ENCODE peak calls at places on chromosomes 7 and 10, in ten cellular contexts. One of them, this sample, is unnamed.

GRCh38 chr10:28087675-28088351 is 88.9 kb upstream of the ODAD2 start:
- DNase-seq in cardiac muscle cell: peak; percentile 85
- DNase-seq in tibial artery: no peak
- DNase-seq in T-cell: no peak
- DNase-seq in head of caudate nucleus: no peak
- DNase-seq in mesothelial cell of epicardium: no peak
- DNase-seq in activated naive CD8-positive, alpha-beta T cell treated with anti-CD3 and anti-CD28 coated beads, Interleukin-2, amount 10 ng/mL, durations not matched to agents 7 days and 5 days: no peak
- DNase-seq in naive thymus-derived CD8-positive, alpha-beta T cell: no peak
- DNase-seq in upper lobe of right lung: no peak
- DNase-seq in activated B cell treated with CpG ODN at 0.5 μM for 24 hours: no peak
- DNase-seq in this sample: no peak

GRCh38 chr7:117074378-117074777 is 121.1 kb downstream of the ST7 start:
- DNase-seq in T-cell: no peak
- DNase-seq in tibial artery: no peak
- DNase-seq in cardiac muscle cell: no peak
- DNase-seq in mesothelial cell of epicardium: no peak
- DNase-seq in head of caudate nucleus: no peak
- DNase-seq in activated naive CD8-positive, alpha-beta T cell treated with anti-CD3 and anti-CD28 coated beads, Interleukin-2, amount 10 ng/mL, durations not matched to agents 7 days and 5 days: no peak
- DNase-seq in upper lobe of right lung: no peak
- DNase-seq in naive thymus-derived CD8-positive, alpha-beta T cell: no peak
- DNase-seq in activated B cell treated with CpG ODN at 0.5 μM for 24 hours: no peak
- DNase-seq in this sample: no peak

GRCh38 chr7:65731562-65732035 is 141.3 kb upstream of the VKORC1L1 start:
- DNase-seq in head of caudate nucleus: peak; percentile 13
- DNase-seq in naive thymus-derived CD8-positive, alpha-beta T cell: no peak
- DNase-seq in mesothelial cell of epicardium: no peak
- DNase-seq in tibial artery: no peak
- DNase-seq in T-cell: no peak
- DNase-seq in activated B cell treated with CpG ODN at 0.5 μM for 24 hours: no peak
- DNase-seq in activated naive CD8-positive, alpha-beta T cell treated with anti-CD3 and anti-CD28 coated beads, Interleukin-2, amount 10 ng/mL, durations not matched to agents 7 days and 5 days: peak; percentile 44
- DNase-seq in upper lobe of right lung: peak; percentile 77
- DNase-seq in cardiac muscle cell: peak; percentile 38
- DNase-seq in this sample: peak; percentile 15

GRCh38 chr10:107689318-107689717 is 524.8 kb upstream of the SORCS1 start:
- DNase-seq in activated B cell treated with CpG ODN at 0.5 μM for 24 hours: no peak
- DNase-seq in cardiac muscle cell: no peak
- DNase-seq in head of caudate nucleus: no peak
- DNase-seq in activated naive CD8-positive, alpha-beta T cell treated with anti-CD3 and anti-CD28 coated beads, Interleukin-2, amount 10 ng/mL, durations not matched to agents 7 days and 5 days: no peak
- DNase-seq in upper lobe of right lung: no peak
- DNase-seq in T-cell: no peak
- DNase-seq in mesothelial cell of epicardium: no peak
- DNase-seq in tibial artery: no peak
- DNase-seq in naive thymus-derived CD8-positive, alpha-beta T cell: no peak
- DNase-seq in this sample: no peak

GRCh38 chr10:108970016-108970415 is 953.3 kb downstream of the XPNPEP1 start:
- DNase-seq in T-cell: no peak
- DNase-seq in cardiac muscle cell: peak; percentile 2
- DNase-seq in activated B cell treated with CpG ODN at 0.5 μM for 24 hours: no peak
- DNase-seq in naive thymus-derived CD8-positive, alpha-beta T cell: no peak
- DNase-seq in upper lobe of right lung: no peak
- DNase-seq in mesothelial cell of epicardium: peak; percentile 22
- DNase-seq in tibial artery: no peak
- DNase-seq in head of caudate nucleus: no peak
- DNase-seq in activated naive CD8-positive, alpha-beta T cell treated with anti-CD3 and anti-CD28 coated beads, Interleukin-2, amount 10 ng/mL, durations not matched to agents 7 days and 5 days: no peak
- DNase-seq in this sample: no peak

GRCh38 chr7:268991-269390 is 21.0 kb upstream of the FOXL3 start:
- DNase-seq in tibial artery: no peak
- DNase-seq in cardiac muscle cell: no peak
- DNase-seq in head of caudate nucleus: no peak
- DNase-seq in upper lobe of right lung: no peak
- DNase-seq in naive thymus-derived CD8-positive, alpha-beta T cell: no peak
- DNase-seq in activated naive CD8-positive, alpha-beta T cell treated with anti-CD3 and anti-CD28 coated beads, Interleukin-2, amount 10 ng/mL, durations not matched to agents 7 days and 5 days: no peak
- DNase-seq in activated B cell treated with CpG ODN at 0.5 μM for 24 hours: no peak
- DNase-seq in mesothelial cell of epicardium: peak; percentile 9
- DNase-seq in T-cell: no peak
- DNase-seq in this sample: no peak

GRCh38 chr7:5477126-5477525 is 53.5 kb upstream of the TNRC18 start:
- DNase-seq in T-cell: no peak
- DNase-seq in activated B cell treated with CpG ODN at 0.5 μM for 24 hours: no peak
- DNase-seq in upper lobe of right lung: no peak
- DNase-seq in naive thymus-derived CD8-positive, alpha-beta T cell: no peak
- DNase-seq in head of caudate nucleus: no peak
- DNase-seq in mesothelial cell of epicardium: no peak
- DNase-seq in activated naive CD8-positive, alpha-beta T cell treated with anti-CD3 and anti-CD28 coated beads, Interleukin-2, amount 10 ng/mL, durations not matched to agents 7 days and 5 days: no peak
- DNase-seq in tibial artery: no peak
- DNase-seq in cardiac muscle cell: no peak
- DNase-seq in this sample: no peak

GRCh38 chr10:100567249-100567648 is 31.5 kb downstream of the HIF1AN start:
- DNase-seq in T-cell: no peak
- DNase-seq in upper lobe of right lung: no peak
- DNase-seq in activated B cell treated with CpG ODN at 0.5 μM for 24 hours: no peak
- DNase-seq in cardiac muscle cell: no peak
- DNase-seq in head of caudate nucleus: no peak
- DNase-seq in tibial artery: no peak
- DNase-seq in mesothelial cell of epicardium: no peak
- DNase-seq in naive thymus-derived CD8-positive, alpha-beta T cell: no peak
- DNase-seq in activated naive CD8-positive, alpha-beta T cell treated with anti-CD3 and anti-CD28 coated beads, Interleukin-2, amount 10 ng/mL, durations not matched to agents 7 days and 5 days: no peak
- DNase-seq in this sample: no peak

GRCh38 chr7:44921607-44922350 is 36.4 kb upstream of the PURB start:
- DNase-seq in tibial artery: peak; percentile 94
- DNase-seq in upper lobe of right lung: peak; percentile 96
- DNase-seq in mesothelial cell of epicardium: peak; percentile 61
- DNase-seq in cardiac muscle cell: peak; percentile 81
- DNase-seq in head of caudate nucleus: peak; percentile 95
- DNase-seq in activated B cell treated with CpG ODN at 0.5 μM for 24 hours: peak; percentile 89
- DNase-seq in T-cell: peak; percentile 93
- DNase-seq in naive thymus-derived CD8-positive, alpha-beta T cell: peak; percentile 89
- DNase-seq in activated naive CD8-positive, alpha-beta T cell treated with anti-CD3 and anti-CD28 coated beads, Interleukin-2, amount 10 ng/mL, durations not matched to agents 7 days and 5 days: peak; percentile 97
- DNase-seq in this sample: peak; percentile 82

GRCh38 chr7:24381919-24382505 is 98.0 kb downstream of the NPY start:
- DNase-seq in tibial artery: no peak
- DNase-seq in naive thymus-derived CD8-positive, alpha-beta T cell: no peak
- DNase-seq in cardiac muscle cell: peak; percentile 30
- DNase-seq in activated B cell treated with CpG ODN at 0.5 μM for 24 hours: no peak
- DNase-seq in head of caudate nucleus: no peak
- DNase-seq in activated naive CD8-positive, alpha-beta T cell treated with anti-CD3 and anti-CD28 coated beads, Interleukin-2, amount 10 ng/mL, durations not matched to agents 7 days and 5 days: no peak
- DNase-seq in mesothelial cell of epicardium: no peak
- DNase-seq in upper lobe of right lung: no peak
- DNase-seq in T-cell: no peak
- DNase-seq in this sample: peak; percentile 43

GRCh38 chr7:21902240-21902639 is 43.5 kb downstream of the CDCA7L start:
- DNase-seq in head of caudate nucleus: no peak
- DNase-seq in mesothelial cell of epicardium: no peak
- DNase-seq in cardiac muscle cell: peak; percentile 37
- DNase-seq in activated B cell treated with CpG ODN at 0.5 μM for 24 hours: no peak
- DNase-seq in upper lobe of right lung: no peak
- DNase-seq in T-cell: no peak
- DNase-seq in activated naive CD8-positive, alpha-beta T cell treated with anti-CD3 and anti-CD28 coated beads, Interleukin-2, amount 10 ng/mL, durations not matched to agents 7 days and 5 days: no peak
- DNase-seq in naive thymus-derived CD8-positive, alpha-beta T cell: no peak
- DNase-seq in tibial artery: no peak
- DNase-seq in this sample: no peak

GRCh38 chr7:6604458-6604857 is 11.0 kb upstream of the ZNF853 start:
- DNase-seq in upper lobe of right lung: no peak
- DNase-seq in T-cell: no peak
- DNase-seq in cardiac muscle cell: no peak
- DNase-seq in activated B cell treated with CpG ODN at 0.5 μM for 24 hours: no peak
- DNase-seq in naive thymus-derived CD8-positive, alpha-beta T cell: no peak
- DNase-seq in activated naive CD8-positive, alpha-beta T cell treated with anti-CD3 and anti-CD28 coated beads, Interleukin-2, amount 10 ng/mL, durations not matched to agents 7 days and 5 days: no peak
- DNase-seq in mesothelial cell of epicardium: no peak
- DNase-seq in tibial artery: no peak
- DNase-seq in head of caudate nucleus: no peak
- DNase-seq in this sample: no peak

GRCh38 chr7:151665363-151665762 is 145.7 kb upstream of the RHEB start:
- DNase-seq in T-cell: no peak
- DNase-seq in upper lobe of right lung: no peak
- DNase-seq in tibial artery: peak; percentile 81
- DNase-seq in activated naive CD8-positive, alpha-beta T cell treated with anti-CD3 and anti-CD28 coated beads, Interleukin-2, amount 10 ng/mL, durations not matched to agents 7 days and 5 days: no peak
- DNase-seq in mesothelial cell of epicardium: no peak
- DNase-seq in naive thymus-derived CD8-positive, alpha-beta T cell: no peak
- DNase-seq in head of caudate nucleus: peak; percentile 50
- DNase-seq in cardiac muscle cell: peak; percentile 97
- DNase-seq in activated B cell treated with CpG ODN at 0.5 μM for 24 hours: no peak
- DNase-seq in this sample: no peak

GRCh38 chr7:33109758-33110238 is 594 bp upstream of the RP9 start:
- DNase-seq in upper lobe of right lung: no peak
- DNase-seq in head of caudate nucleus: peak; percentile 33
- DNase-seq in mesothelial cell of epicardium: no peak
- DNase-seq in naive thymus-derived CD8-positive, alpha-beta T cell: no peak
- DNase-seq in activated B cell treated with CpG ODN at 0.5 μM for 24 hours: no peak
- DNase-seq in tibial artery: no peak
- DNase-seq in T-cell: no peak
- DNase-seq in cardiac muscle cell: peak; percentile 12
- DNase-seq in activated naive CD8-positive, alpha-beta T cell treated with anti-CD3 and anti-CD28 coated beads, Interleukin-2, amount 10 ng/mL, durations not matched to agents 7 days and 5 days: no peak
- DNase-seq in this sample: peak; percentile 56

GRCh38 chr7:157357129-157358040 is 20.6 kb downstream of the DNAJB6 start:
- DNase-seq in naive thymus-derived CD8-positive, alpha-beta T cell: no peak
- DNase-seq in mesothelial cell of epicardium: no peak
- DNase-seq in upper lobe of right lung: no peak
- DNase-seq in head of caudate nucleus: no peak
- DNase-seq in T-cell: no peak
- DNase-seq in cardiac muscle cell: no peak
- DNase-seq in activated B cell treated with CpG ODN at 0.5 μM for 24 hours: no peak
- DNase-seq in activated naive CD8-positive, alpha-beta T cell treated with anti-CD3 and anti-CD28 coated beads, Interleukin-2, amount 10 ng/mL, durations not matched to agents 7 days and 5 days: no peak
- DNase-seq in tibial artery: no peak
- DNase-seq in this sample: no peak

GRCh38 chr7:135189961-135190360 is 19.5 kb upstream of the CYREN start:
- DNase-seq in mesothelial cell of epicardium: no peak
- DNase-seq in tibial artery: no peak
- DNase-seq in head of caudate nucleus: no peak
- DNase-seq in naive thymus-derived CD8-positive, alpha-beta T cell: no peak
- DNase-seq in T-cell: no peak
- DNase-seq in activated naive CD8-positive, alpha-beta T cell treated with anti-CD3 and anti-CD28 coated beads, Interleukin-2, amount 10 ng/mL, durations not matched to agents 7 days and 5 days: no peak
- DNase-seq in upper lobe of right lung: no peak
- DNase-seq in cardiac muscle cell: no peak
- DNase-seq in activated B cell treated with CpG ODN at 0.5 μM for 24 hours: no peak
- DNase-seq in this sample: no peak

GRCh38 chr7:128882134-128882533 is 19.5 kb downstream of the ATP6V1F start:
- DNase-seq in head of caudate nucleus: no peak
- DNase-seq in mesothelial cell of epicardium: no peak
- DNase-seq in cardiac muscle cell: no peak
- DNase-seq in activated naive CD8-positive, alpha-beta T cell treated with anti-CD3 and anti-CD28 coated beads, Interleukin-2, amount 10 ng/mL, durations not matched to agents 7 days and 5 days: no peak
- DNase-seq in naive thymus-derived CD8-positive, alpha-beta T cell: no peak
- DNase-seq in tibial artery: no peak
- DNase-seq in activated B cell treated with CpG ODN at 0.5 μM for 24 hours: no peak
- DNase-seq in upper lobe of right lung: peak; percentile 21
- DNase-seq in T-cell: no peak
- DNase-seq in this sample: no peak

GRCh38 chr7:136687693-136688322 is 180.6 kb upstream of the CHRM2 start:
- DNase-seq in activated B cell treated with CpG ODN at 0.5 μM for 24 hours: no peak
- DNase-seq in head of caudate nucleus: peak; percentile 32
- DNase-seq in activated naive CD8-positive, alpha-beta T cell treated with anti-CD3 and anti-CD28 coated beads, Interleukin-2, amount 10 ng/mL, durations not matched to agents 7 days and 5 days: no peak
- DNase-seq in naive thymus-derived CD8-positive, alpha-beta T cell: no peak
- DNase-seq in upper lobe of right lung: no peak
- DNase-seq in cardiac muscle cell: peak; percentile 47
- DNase-seq in T-cell: no peak
- DNase-seq in tibial artery: no peak
- DNase-seq in mesothelial cell of epicardium: no peak
- DNase-seq in this sample: peak; percentile 76

GRCh38 chr10:62617702-62618451 is 186.6 kb upstream of the ADO start:
- DNase-seq in activated naive CD8-positive, alpha-beta T cell treated with anti-CD3 and anti-CD28 coated beads, Interleukin-2, amount 10 ng/mL, durations not matched to agents 7 days and 5 days: no peak
- DNase-seq in mesothelial cell of epicardium: no peak
- DNase-seq in activated B cell treated with CpG ODN at 0.5 μM for 24 hours: no peak
- DNase-seq in naive thymus-derived CD8-positive, alpha-beta T cell: no peak
- DNase-seq in tibial artery: no peak
- DNase-seq in T-cell: no peak
- DNase-seq in cardiac muscle cell: no peak
- DNase-seq in upper lobe of right lung: no peak
- DNase-seq in head of caudate nucleus: no peak
- DNase-seq in this sample: no peak

GRCh38 chr10:119316729-119317097 is 109.3 kb downstream of the GRK5 start:
- DNase-seq in head of caudate nucleus: no peak
- DNase-seq in mesothelial cell of epicardium: no peak
- DNase-seq in cardiac muscle cell: peak; percentile 67
- DNase-seq in activated B cell treated with CpG ODN at 0.5 μM for 24 hours: no peak
- DNase-seq in upper lobe of right lung: no peak
- DNase-seq in T-cell: no peak
- DNase-seq in naive thymus-derived CD8-positive, alpha-beta T cell: no peak
- DNase-seq in activated naive CD8-positive, alpha-beta T cell treated with anti-CD3 and anti-CD28 coated beads, Interleukin-2, amount 10 ng/mL, durations not matched to agents 7 days and 5 days: no peak
- DNase-seq in tibial artery: no peak
- DNase-seq in this sample: no peak

GRCh38 chr7:154186811-154187210 is 134.6 kb downstream of the DPP6 start:
- DNase-seq in head of caudate nucleus: no peak
- DNase-seq in mesothelial cell of epicardium: no peak
- DNase-seq in upper lobe of right lung: no peak
- DNase-seq in activated B cell treated with CpG ODN at 0.5 μM for 24 hours: no peak
- DNase-seq in activated naive CD8-positive, alpha-beta T cell treated with anti-CD3 and anti-CD28 coated beads, Interleukin-2, amount 10 ng/mL, durations not matched to agents 7 days and 5 days: no peak
- DNase-seq in tibial artery: no peak
- DNase-seq in cardiac muscle cell: no peak
- DNase-seq in T-cell: no peak
- DNase-seq in naive thymus-derived CD8-positive, alpha-beta T cell: no peak
- DNase-seq in this sample: no peak

GRCh38 chr7:141533149-141533949 is 17.9 kb upstream of the AGK start:
- DNase-seq in mesothelial cell of epicardium: peak; percentile 45
- DNase-seq in head of caudate nucleus: peak; percentile 84
- DNase-seq in activated naive CD8-positive, alpha-beta T cell treated with anti-CD3 and anti-CD28 coated beads, Interleukin-2, amount 10 ng/mL, durations not matched to agents 7 days and 5 days: peak; percentile 62
- DNase-seq in naive thymus-derived CD8-positive, alpha-beta T cell: peak; percentile 45
- DNase-seq in cardiac muscle cell: peak; percentile 88
- DNase-seq in T-cell: peak; percentile 56
- DNase-seq in activated B cell treated with CpG ODN at 0.5 μM for 24 hours: peak; percentile 29
- DNase-seq in tibial artery: peak; percentile 65
- DNase-seq in upper lobe of right lung: peak; percentile 66
- DNase-seq in this sample: peak; percentile 89

GRCh38 chr10:45370202-45370955 is 3.6 kb upstream of the ALOX5 start:
- DNase-seq in activated B cell treated with CpG ODN at 0.5 μM for 24 hours: no peak
- DNase-seq in head of caudate nucleus: no peak
- DNase-seq in naive thymus-derived CD8-positive, alpha-beta T cell: no peak
- DNase-seq in T-cell: no peak
- DNase-seq in mesothelial cell of epicardium: no peak
- DNase-seq in upper lobe of right lung: no peak
- DNase-seq in tibial artery: no peak
- DNase-seq in cardiac muscle cell: no peak
- DNase-seq in activated naive CD8-positive, alpha-beta T cell treated with anti-CD3 and anti-CD28 coated beads, Interleukin-2, amount 10 ng/mL, durations not matched to agents 7 days and 5 days: no peak
- DNase-seq in this sample: no peak

GRCh38 chr10:77637986-77638765 is 568 bp upstream of the KCNMA1 start:
- DNase-seq in T-cell: no peak
- DNase-seq in cardiac muscle cell: peak; percentile 46
- DNase-seq in naive thymus-derived CD8-positive, alpha-beta T cell: no peak
- DNase-seq in mesothelial cell of epicardium: peak; percentile 52
- DNase-seq in activated B cell treated with CpG ODN at 0.5 μM for 24 hours: no peak
- DNase-seq in tibial artery: no peak
- DNase-seq in head of caudate nucleus: peak; percentile 54
- DNase-seq in upper lobe of right lung: peak; percentile 73
- DNase-seq in activated naive CD8-positive, alpha-beta T cell treated with anti-CD3 and anti-CD28 coated beads, Interleukin-2, amount 10 ng/mL, durations not matched to agents 7 days and 5 days: peak; percentile 36
- DNase-seq in this sample: peak; percentile 78

GRCh38 chr10:65675236-65675635 is 1250.6 kb upstream of the LRRTM3 start:
- DNase-seq in mesothelial cell of epicardium: no peak
- DNase-seq in head of caudate nucleus: no peak
- DNase-seq in activated B cell treated with CpG ODN at 0.5 μM for 24 hours: no peak
- DNase-seq in activated naive CD8-positive, alpha-beta T cell treated with anti-CD3 and anti-CD28 coated beads, Interleukin-2, amount 10 ng/mL, durations not matched to agents 7 days and 5 days: no peak
- DNase-seq in naive thymus-derived CD8-positive, alpha-beta T cell: no peak
- DNase-seq in tibial artery: no peak
- DNase-seq in cardiac muscle cell: no peak
- DNase-seq in T-cell: no peak
- DNase-seq in upper lobe of right lung: no peak
- DNase-seq in this sample: no peak

GRCh38 chr7:27129729-27130539 is 623 bp downstream of the HOXA4 start:
- DNase-seq in tibial artery: no peak
- DNase-seq in cardiac muscle cell: no peak
- DNase-seq in upper lobe of right lung: peak; percentile 65
- DNase-seq in activated B cell treated with CpG ODN at 0.5 μM for 24 hours: no peak
- DNase-seq in activated naive CD8-positive, alpha-beta T cell treated with anti-CD3 and anti-CD28 coated beads, Interleukin-2, amount 10 ng/mL, durations not matched to agents 7 days and 5 days: no peak
- DNase-seq in T-cell: no peak
- DNase-seq in mesothelial cell of epicardium: no peak
- DNase-seq in head of caudate nucleus: no peak
- DNase-seq in naive thymus-derived CD8-positive, alpha-beta T cell: peak; percentile 32
- DNase-seq in this sample: peak; percentile 95

GRCh38 chr7:45980973-45981372 is 59.9 kb upstream of the IGFBP3 start:
- DNase-seq in naive thymus-derived CD8-positive, alpha-beta T cell: no peak
- DNase-seq in head of caudate nucleus: no peak
- DNase-seq in activated naive CD8-positive, alpha-beta T cell treated with anti-CD3 and anti-CD28 coated beads, Interleukin-2, amount 10 ng/mL, durations not matched to agents 7 days and 5 days: no peak
- DNase-seq in T-cell: no peak
- DNase-seq in mesothelial cell of epicardium: no peak
- DNase-seq in tibial artery: no peak
- DNase-seq in cardiac muscle cell: no peak
- DNase-seq in upper lobe of right lung: no peak
- DNase-seq in activated B cell treated with CpG ODN at 0.5 μM for 24 hours: no peak
- DNase-seq in this sample: no peak

GRCh38 chr10:126500185-126500584 is 111.9 kb upstream of the ADAM12 start:
- DNase-seq in activated naive CD8-positive, alpha-beta T cell treated with anti-CD3 and anti-CD28 coated beads, Interleukin-2, amount 10 ng/mL, durations not matched to agents 7 days and 5 days: no peak
- DNase-seq in tibial artery: no peak
- DNase-seq in mesothelial cell of epicardium: no peak
- DNase-seq in upper lobe of right lung: no peak
- DNase-seq in head of caudate nucleus: no peak
- DNase-seq in activated B cell treated with CpG ODN at 0.5 μM for 24 hours: no peak
- DNase-seq in naive thymus-derived CD8-positive, alpha-beta T cell: no peak
- DNase-seq in cardiac muscle cell: no peak
- DNase-seq in T-cell: no peak
- DNase-seq in this sample: peak; percentile 80

This sample was measured in NCI-H69.